ENCODE peak calls at places on chromosomes 11 and 22, in eight cellular contexts. R, A, I, G, B, W, Y and L are unnamed samples.

GRCh38 chr11:16280256-16280682 is 76.1 kb downstream of the SOX6 start:
- DNase-seq in R (peak), A (no peak), I (no peak), G (no peak), B (no peak), W (peak), Y (no peak), L (no peak)

GRCh38 chr11:4580124-4580523 is 1.4 kb upstream of the OR52I2 start:
- DNase-seq in R (no peak), A (no peak), I (no peak), G (no peak), B (no peak), W (no peak), Y (no peak), L (no peak)

GRCh38 chr11:70489276-70489675 is 90.9 kb downstream of the CTTN start:
- DNase-seq in R (peak), A (no peak), I (no peak), G (no peak), B (no peak), W (no peak), Y (no peak), L (no peak)

GRCh38 chr11:116955548-116955947 is 118.1 kb upstream of the APOA1 start:
- DNase-seq in R (no peak), A (no peak), I (no peak), G (no peak), B (no peak), W (peak), Y (no peak), L (no peak)

GRCh38 chr11:107860688-107861087 is 2.1 kb upstream of the SLC35F2 start:
- DNase-seq in R (no peak), A (no peak), I (no peak), G (no peak), B (no peak), W (no peak), Y (no peak), L (no peak)

GRCh38 chr11:68047437-68048290 is 8.8 kb downstream of the TCIRG1 start:
- DNase-seq in R (no peak), A (no peak), I (no peak), G (no peak), B (no peak), W (no peak), Y (no peak), L (no peak)

GRCh38 chr22:22380098-22381030 is 128.2 kb downstream of the ZNF280B start:
- DNase-seq in R (no peak), A (peak), I (no peak), G (peak), B (no peak), W (peak), Y (peak), L (no peak)

GRCh38 chr22:30354644-30355043 is 2.0 kb downstream of the SF3A1 start:
- DNase-seq in R (no peak), A (no peak), I (no peak), G (no peak), B (no peak), W (no peak), Y (no peak), L (no peak)

GRCh38 chr22:22931557-22932270 is 44.1 kb downstream of the IGLL5 start:
- DNase-seq in R (no peak), A (no peak), I (no peak), G (no peak), B (no peak), W (peak), Y (no peak), L (no peak)

GRCh38 chr11:91091564-91091963 is 868.7 kb upstream of the CHORDC1 start:
- DNase-seq in R (no peak), A (no peak), I (no peak), G (no peak), B (no peak), W (no peak), Y (no peak), L (no peak)

GRCh38 chr11:122808494-122808893 is 29.8 kb upstream of the CRTAM start:
- DNase-seq in R (no peak), A (no peak), I (no peak), G (no peak), B (no peak), W (peak), Y (no peak), L (no peak)

GRCh38 chr11:134923441-134923840 is 511.4 kb upstream of the B3GAT1 start:
- DNase-seq in R (no peak), A (no peak), I (no peak), G (no peak), B (no peak), W (no peak), Y (no peak), L (no peak)

GRCh38 chr11:134558916-134559616 is 147.0 kb upstream of the B3GAT1 start:
- DNase-seq in R (no peak), A (peak), I (no peak), G (no peak), B (peak), W (no peak), Y (no peak), L (no peak)

GRCh38 chr11:133957926-133958325 is 1.2 kb upstream of the IGSF9B start:
- DNase-seq in R (no peak), A (no peak), I (no peak), G (no peak), B (no peak), W (no peak), Y (no peak), L (no peak)

GRCh38 chr11:121367434-121367833 is 74.9 kb downstream of the SC5D start:
- DNase-seq in R (no peak), A (no peak), I (no peak), G (no peak), B (no peak), W (peak), Y (no peak), L (no peak)

GRCh38 chr11:133541331-133542095 is 9.2 kb upstream of the OPCML start:
- DNase-seq in R (no peak), A (no peak), I (no peak), G (peak), B (no peak), W (no peak), Y (peak), L (no peak)

GRCh38 chr11:86818466-86819282 is 18.3 kb downstream of the PRSS23 start:
- DNase-seq in R (no peak), A (no peak), I (peak), G (peak), B (no peak), W (peak), Y (no peak), L (no peak)

GRCh38 chr11:1130276-1131032 is 27.3 kb upstream of the MUC5AC start:
- DNase-seq in R (peak), A (no peak), I (no peak), G (no peak), B (peak), W (no peak), Y (no peak), L (no peak)

GRCh38 chr22:41237707-41238569 is 2.8 kb downstream of the CHADL start:
- DNase-seq in R (no peak), A (no peak), I (no peak), G (peak), B (no peak), W (peak), Y (peak), L (no peak)

GRCh38 chr11:20049231-20049630 is 111.0 kb downstream of the DBX1 start:
- DNase-seq in R (no peak), A (no peak), I (no peak), G (no peak), B (no peak), W (no peak), Y (no peak), L (no peak)

GRCh38 chr22:32646476-32646875 is 155.0 kb upstream of the TIMP3 start:
- DNase-seq in R (no peak), A (no peak), I (no peak), G (no peak), B (no peak), W (no peak), Y (no peak), L (no peak)

GRCh38 chr22:24230911-24231656 is 13.8 kb downstream of the GGT5 start:
- DNase-seq in R (no peak), A (no peak), I (no peak), G (peak), B (no peak), W (peak), Y (peak), L (no peak)

GRCh38 chr11:115848080-115848479 is 343.9 kb upstream of the CADM1 start:
- DNase-seq in R (no peak), A (no peak), I (no peak), G (peak), B (no peak), W (no peak), Y (no peak), L (no peak)

GRCh38 chr22:28917747-28918543 is 34.6 kb downstream of the ZNRF3 start:
- DNase-seq in R (no peak), A (no peak), I (no peak), G (peak), B (no peak), W (no peak), Y (peak), L (no peak)

GRCh38 chr22:37566329-37566837 is 6.1 kb downstream of the CDC42EP1 start:
- DNase-seq in R (no peak), A (no peak), I (no peak), G (no peak), B (no peak), W (peak), Y (no peak), L (no peak)

GRCh38 chr11:36215688-36216050 is 73.6 kb downstream of the COMMD9 start:
- DNase-seq in R (no peak), A (no peak), I (no peak), G (no peak), B (no peak), W (no peak), Y (no peak), L (no peak)

GRCh38 chr11:117497206-117497951 is 169.7 kb downstream of the CEP164 start:
- DNase-seq in R (no peak), A (no peak), I (no peak), G (no peak), B (no peak), W (no peak), Y (no peak), L (no peak)

GRCh38 chr22:43293259-43293658 is 49.9 kb downstream of the SCUBE1 start:
- DNase-seq in R (no peak), A (no peak), I (no peak), G (no peak), B (no peak), W (no peak), Y (no peak), L (no peak)

GRCh38 chr11:79762271-79762935 is 321.6 kb upstream of the TENM4 start:
- DNase-seq in R (no peak), A (no peak), I (no peak), G (peak), B (no peak), W (no peak), Y (no peak), L (no peak)

GRCh38 chr22:19168088-19168890 is 10.2 kb downstream of the SLC25A1 start:
- DNase-seq in R (no peak), A (no peak), I (no peak), G (peak), B (no peak), W (no peak), Y (no peak), L (no peak)

GRCh38 chr11:67610302-67610868 is 3.6 kb downstream of the NDUFV1 start:
- DNase-seq in R (no peak), A (no peak), I (no peak), G (no peak), B (no peak), W (no peak), Y (no peak), L (no peak)

GRCh38 chr11:130124096-130124495 is 35.5 kb upstream of the ST14 start:
- DNase-seq in R (no peak), A (no peak), I (peak), G (no peak), B (no peak), W (peak), Y (no peak), L (no peak)

GRCh38 chr22:48459259-48459658 is 1368.4 kb downstream of the BRD1 start:
- DNase-seq in R (no peak), A (no peak), I (no peak), G (no peak), B (no peak), W (no peak), Y (no peak), L (no peak)

GRCh38 chr11:122207921-122208764 is 92.1 kb upstream of the BLID start:
- DNase-seq in R (no peak), A (no peak), I (peak), G (no peak), B (no peak), W (peak), Y (no peak), L (no peak)

GRCh38 chr11:36818410-36818809 is 220.4 kb upstream of the RAG2 start:
- DNase-seq in R (no peak), A (no peak), I (no peak), G (peak), B (no peak), W (peak), Y (peak), L (no peak)

GRCh38 chr11:4095509-4096230 is 1.1 kb downstream of the RRM1 start:
- DNase-seq in R (no peak), A (no peak), I (no peak), G (no peak), B (no peak), W (peak), Y (no peak), L (no peak)

GRCh38 chr22:33785283-33785991 is 134.8 kb downstream of the LARGE1 start:
- DNase-seq in R (no peak), A (no peak), I (peak), G (no peak), B (no peak), W (peak), Y (no peak), L (no peak)

GRCh38 chr11:105609341-105609781 is 512 bp upstream of the GRIA4 start:
- DNase-seq in R (no peak), A (no peak), I (no peak), G (peak), B (no peak), W (peak), Y (peak), L (no peak)

DNA sequence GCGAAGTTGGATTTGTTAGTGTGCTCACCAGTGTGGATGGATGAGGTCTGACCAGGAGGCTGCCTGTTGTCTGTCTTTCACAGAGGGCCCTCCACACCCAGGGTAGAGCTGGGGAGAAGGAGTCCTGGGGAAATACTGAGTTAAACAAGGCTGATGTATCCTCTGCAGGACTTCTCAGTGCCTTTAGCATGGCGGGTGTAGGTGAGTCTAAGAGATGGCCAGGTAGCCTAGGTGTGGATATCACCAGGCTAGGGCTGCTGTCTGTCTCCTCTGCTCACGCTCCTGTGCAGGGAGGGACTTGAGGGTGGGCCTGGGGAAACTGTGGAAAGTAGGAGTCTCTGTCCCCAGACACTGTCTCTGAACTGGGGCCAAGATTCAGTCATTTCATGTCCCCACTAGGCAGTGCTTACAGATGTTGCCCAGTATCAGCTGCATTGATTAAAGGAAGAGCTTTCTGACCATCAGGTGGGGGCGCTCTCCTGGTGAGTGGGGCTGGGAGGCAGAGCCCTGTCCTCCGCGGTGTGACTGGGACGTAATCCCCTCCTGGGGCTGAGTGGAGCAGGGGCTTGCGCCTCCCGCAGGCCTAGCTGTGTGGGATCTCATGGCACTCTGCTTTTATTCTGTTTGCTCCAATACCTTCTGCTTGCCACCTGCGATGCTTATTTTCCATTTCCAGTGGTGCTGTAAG is 35.5 kb upstream of the CCDC188 start:
- DNase-seq in R (no peak), A (no peak), I (no peak), G (peak), B (no peak), W (peak), Y (peak), L (no peak)
- TF ChIP-seq CTCF in R (no peak), A (no peak), I (peak), G (peak), B (peak), W (no peak), Y (peak), L (no peak)

DNA sequence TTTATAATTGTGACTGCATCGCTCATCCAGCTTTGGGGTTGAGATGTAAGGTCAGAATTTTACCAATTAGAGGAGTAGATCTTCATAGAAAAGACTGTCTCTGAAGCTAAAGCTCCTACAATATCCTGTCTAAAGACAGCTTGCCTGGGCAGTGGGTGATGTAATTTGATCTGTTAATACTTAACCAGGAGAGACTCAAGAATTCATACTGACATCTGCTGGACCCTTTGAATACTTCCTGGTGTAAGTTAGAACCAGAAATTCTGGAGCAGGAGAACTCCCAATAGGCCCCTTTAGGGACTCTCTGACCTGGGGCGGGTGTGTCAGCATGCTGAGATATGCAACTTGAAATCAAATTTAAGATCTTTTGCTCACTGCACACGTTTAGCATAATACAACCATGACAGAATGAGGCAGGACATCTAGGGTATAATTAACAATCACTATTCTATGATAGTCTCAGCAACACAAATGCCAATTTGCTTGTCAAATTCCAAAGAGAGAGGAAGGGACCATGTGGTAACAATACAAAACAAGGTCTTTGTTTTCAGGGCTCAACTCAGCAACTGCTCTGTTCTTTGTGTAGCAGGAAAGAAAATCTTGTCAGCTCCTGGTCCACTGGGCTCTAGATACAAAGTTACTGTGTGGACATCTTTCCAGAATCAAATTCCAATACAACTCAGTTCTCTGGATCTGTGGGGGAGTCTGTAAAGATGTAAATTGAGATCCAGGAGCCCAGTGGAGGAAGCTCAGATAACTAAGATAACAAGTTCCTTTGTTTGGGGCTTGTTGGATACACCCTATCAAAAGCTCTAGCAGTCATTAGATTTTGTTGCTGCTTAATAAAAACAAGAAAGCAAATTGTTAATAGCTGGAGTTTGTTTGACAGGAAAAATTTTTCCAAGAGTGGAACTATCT is 144.0 kb downstream of the INSC start:
- DNase-seq in R (no peak), A (no peak), I (no peak), G (peak), B (no peak), W (no peak), Y (no peak), L (no peak)
- TF ChIP-seq CTCF in R (peak), A (peak), I (peak), G (peak), B (peak), W (no peak), Y (no peak), L (no peak)

GRCh38 chr11:34536056-34536455 is 22.5 kb upstream of the ELF5 start:
- DNase-seq in R (no peak), A (no peak), I (no peak), G (no peak), B (no peak), W (no peak), Y (no peak), L (no peak)
- TF ChIP-seq CTCF in R (no peak), A (no peak), I (no peak), G (no peak), B (no peak), W (no peak), Y (no peak), L (no peak)

DNA sequence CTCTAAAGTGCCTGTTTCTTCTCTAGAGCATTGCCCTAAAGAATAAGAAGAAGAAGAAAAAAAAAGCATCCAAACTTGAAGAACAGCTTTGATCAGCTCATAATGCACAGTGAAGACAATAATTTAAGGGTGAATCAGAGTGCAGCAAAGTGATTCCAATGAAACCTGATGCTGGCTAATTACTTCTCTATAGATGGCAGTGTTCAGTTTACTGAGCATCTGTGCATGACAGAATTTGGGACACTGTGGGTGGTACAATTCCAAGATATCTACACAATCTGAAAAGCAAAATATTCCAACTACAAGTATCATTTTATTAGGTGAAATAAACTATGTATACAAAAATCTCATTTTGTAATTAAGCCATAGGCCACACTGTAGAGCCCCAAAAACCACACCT is 450.5 kb upstream of the CCDC90B start:
- DNase-seq in R (no peak), A (no peak), I (no peak), G (no peak), B (no peak), W (no peak), Y (no peak), L (no peak)
- TF ChIP-seq CTCF in R (no peak), A (no peak), I (no peak), G (no peak), B (no peak), W (no peak), Y (no peak), L (no peak)